ENCODE peak calls at places on chromosomes 6 and 20, in four cellular contexts. T is iPS-NIHi11, W is HCEC 1CT, N is activated gamma-delta T cell treated with Interleukin-2 at 50 U/mL for 16 hours. O is an unnamed sample.

GRCh38 chr6:137715589-137716045 is 151.4 kb upstream of the TNFAIP3 start:
- DNase-seq in T (no peak), W (peak; percentile 33), N (peak; percentile 31), O (no peak)

GRCh38 chr6:135937126-135937525 is 85.6 kb downstream of the PDE7B start:
- DNase-seq in T (no peak), W (no peak), N (no peak), O (no peak)

GRCh38 chr6:52872031-52872430 is 31.4 kb upstream of the GSTA5 start:
- DNase-seq in T (no peak), W (peak; percentile 13), N (no peak), O (no peak)

GRCh38 chr6:166556336-166556735 is 30.1 kb downstream of the RAMACL start:
- DNase-seq in T (no peak), W (no peak), N (no peak), O (no peak)

GRCh38 chr20:45934046-45934586 is 367 bp upstream of the PCIF1 start:
- DNase-seq in T (peak; percentile 60), W (peak; percentile 30), N (peak; percentile 50), O (peak; percentile 79)

GRCh38 chr6:129732542-129732941 is 22.6 kb upstream of the ARHGAP18 start:
- DNase-seq in T (no peak), W (no peak), N (no peak), O (no peak)

GRCh38 chr20:14418441-14418840 is 81.0 kb upstream of the FLRT3 start:
- DNase-seq in T (no peak), W (no peak), N (no peak), O (no peak)

GRCh38 chr6:1724616-1725015 is 114.9 kb downstream of the FOXC1 start:
- DNase-seq in T (no peak), W (no peak), N (no peak), O (peak; percentile 84)

GRCh38 chr6:100948381-100949133 is 67.4 kb upstream of the ASCC3 start:
- DNase-seq in T (no peak), W (peak; percentile 72), N (no peak), O (peak; percentile 61)

GRCh38 chr6:151128764-151129370 is 110.9 kb upstream of the AKAP12 start:
- DNase-seq in T (no peak), W (no peak), N (no peak), O (no peak)

GRCh38 chr6:42100029-42100901 is 42.2 kb downstream of the C6orf132 start:
- DNase-seq in T (no peak), W (peak; percentile 70), N (no peak), O (no peak)